ENCODE peak calls at places on chromosome 22, in five cellular contexts. U, W, Y, O and I are unnamed samples.

GRCh38 chr22:44441401-44442185 is 56.4 kb downstream of the RTL6 start:
- DNase-seq in W (no peak), Y (no peak), O (no peak), U (no peak), I (no peak)

GRCh38 chr22:19870153-19871022 is 15.7 kb upstream of the GNB1L start:
- DNase-seq in O (no peak), Y (no peak), U (no peak), W (no peak), I (no peak)

GRCh38 chr22:45357492-45357891 is 47.8 kb downstream of the FAM118A start:
- DNase-seq in O (no peak), W (no peak), U (no peak), Y (no peak), I (no peak)

GRCh38 chr22:48277868-48278581 is 1515.6 kb downstream of the TBC1D22A start:
- DNase-seq in W (no peak), Y (no peak), U (no peak), O (no peak), I (no peak)

GRCh38 chr22:49216579-49216978 is 611.1 kb downstream of the BRD1 start:
- DNase-seq in W (no peak), O (no peak), U (no peak), Y (no peak), I (no peak)

GRCh38 chr22:38270091-38270972 is 2.5 kb downstream of the TMEM184B start:
- DNase-seq in Y (no peak), U (peak), W (no peak), O (no peak), I (no peak)

GRCh38 chr22:18035740-18036139 is 11.4 kb upstream of the MICAL3 start:
- DNase-seq in Y (no peak), O (peak), W (no peak), U (peak), I (no peak)

GRCh38 chr22:40588726-40589125 is 47.8 kb downstream of the MRTFA start:
- DNase-seq in W (no peak), Y (no peak), U (peak), O (no peak), I (no peak)

GRCh38 chr22:17486719-17487118 is 76.6 kb upstream of the SLC25A18 start:
- DNase-seq in U (no peak), O (no peak), W (no peak), Y (no peak), I (no peak)

GRCh38 chr22:28955817-28956216 is 72.4 kb downstream of the ZNRF3 start:
- DNase-seq in O (no peak), W (no peak), Y (no peak), U (no peak), I (no peak)

GRCh38 chr22:37464181-37464580 is 22.0 kb downstream of the MFNG start:
- DNase-seq in U (no peak), O (no peak), Y (no peak), W (no peak), I (no peak)

GRCh38 chr22:44363214-44363979 is 50.6 kb upstream of the SHISAL1 start:
- DNase-seq in O (peak), W (peak), U (peak), Y (peak), I (peak)

GRCh38 chr22:40263191-40263590 is 83.1 kb upstream of the ADSL start:
- DNase-seq in O (no peak), U (no peak), Y (no peak), W (no peak), I (no peak)

GRCh38 chr22:41442240-41442792 is 4.3 kb downstream of the TOB2 start:
- DNase-seq in O (no peak), Y (no peak), U (no peak), W (no peak), I (no peak)

GRCh38 chr22:25232301-25232700 is 12.9 kb downstream of the CRYBB2 start:
- DNase-seq in W (no peak), Y (no peak), U (peak), O (no peak), I (no peak)

GRCh38 chr22:31944700-31945477 is 554 bp downstream of the YWHAH start:
- DNase-seq in W (no peak), U (no peak), O (peak), Y (peak), I (no peak)
- TF ChIP-seq CTCF in W (no peak), U (peak), O (no peak), Y (no peak), I (no peak)

DNA sequence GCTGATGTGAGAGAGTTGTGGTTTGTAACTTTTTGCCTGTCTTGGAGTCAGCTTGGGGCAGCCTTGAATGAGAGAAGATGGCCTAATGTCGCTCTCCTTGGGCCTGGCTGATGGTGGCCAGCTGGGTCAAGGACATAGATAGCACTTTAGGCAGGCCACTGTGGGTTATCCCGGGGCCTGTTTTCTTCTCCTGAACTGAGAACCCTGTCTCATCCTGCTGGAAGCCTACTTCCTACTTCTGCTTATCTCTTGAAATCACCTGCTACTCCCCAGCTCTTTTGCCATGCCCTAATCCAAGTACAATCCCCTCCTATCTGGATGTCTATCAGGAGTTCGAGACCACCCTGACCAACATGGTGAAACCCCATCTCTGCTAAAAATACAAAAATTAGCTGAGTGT is 49.5 kb downstream of the OSBP2 start:
- DNase-seq in O (no peak), U (no peak), W (no peak), Y (no peak), I (no peak)
- H3K4me3 ChIP-seq in O (no peak), U (no peak), W (no peak), Y (no peak), I (no peak)

GRCh38 chr22:46477967-46478635 is 59.3 kb downstream of the CELSR1 start:
- DNase-seq in W (no peak), Y (no peak), U (no peak), O (no peak), I (no peak)
- TF ChIP-seq CTCF in W (no peak), Y (no peak), U (no peak), O (no peak), I (no peak)

DNA sequence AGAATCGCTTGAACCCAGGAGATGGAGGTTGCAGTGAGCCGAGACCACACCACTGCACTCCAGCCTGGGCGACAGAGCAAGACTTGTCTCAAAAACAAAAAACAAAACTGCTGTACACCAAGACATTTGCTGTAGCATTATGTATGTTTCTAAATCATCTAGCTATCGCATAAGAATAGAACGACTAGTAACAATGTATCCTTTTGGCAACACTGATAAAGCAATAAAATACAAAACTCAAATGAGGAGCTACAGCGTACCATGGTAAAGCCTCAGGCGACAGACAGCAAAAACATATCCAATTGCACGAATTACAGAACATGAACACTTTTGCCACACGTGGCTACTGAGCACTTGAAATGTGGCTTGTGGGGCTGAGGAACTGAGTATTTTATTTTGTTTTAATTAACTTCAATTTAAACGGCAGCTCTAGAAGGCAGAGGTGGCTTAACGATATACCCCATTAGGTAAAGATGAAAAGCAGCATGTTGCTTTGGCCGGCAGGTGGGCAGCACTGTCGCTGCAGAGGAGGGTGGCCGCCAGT is 2.3 kb downstream of the TUBGCP6 start:
- DNase-seq in U (no peak), Y (no peak), W (no peak), O (no peak), I (no peak)
- H3K4me3 ChIP-seq in U (peak), Y (peak), W (peak), O (peak), I (peak)

GRCh38 chr22:22851969-22852368 is 35.6 kb upstream of the IGLL5 start:
- DNase-seq in O (no peak), Y (no peak), W (no peak), U (no peak), I (no peak)
- TF ChIP-seq CTCF in O (no peak), Y (no peak), W (no peak), U (no peak), I (no peak)

GRCh38 chr22:36125434-36125833 is 35.1 kb downstream of the APOL3 start:
- DNase-seq in W (no peak), O (no peak), U (no peak), Y (no peak), I (no peak)

GRCh38 chr22:36125994-36126531 is 34.5 kb downstream of the APOL3 start:
- DNase-seq in U (no peak), O (no peak), Y (no peak), W (no peak), I (no peak)

DNA sequence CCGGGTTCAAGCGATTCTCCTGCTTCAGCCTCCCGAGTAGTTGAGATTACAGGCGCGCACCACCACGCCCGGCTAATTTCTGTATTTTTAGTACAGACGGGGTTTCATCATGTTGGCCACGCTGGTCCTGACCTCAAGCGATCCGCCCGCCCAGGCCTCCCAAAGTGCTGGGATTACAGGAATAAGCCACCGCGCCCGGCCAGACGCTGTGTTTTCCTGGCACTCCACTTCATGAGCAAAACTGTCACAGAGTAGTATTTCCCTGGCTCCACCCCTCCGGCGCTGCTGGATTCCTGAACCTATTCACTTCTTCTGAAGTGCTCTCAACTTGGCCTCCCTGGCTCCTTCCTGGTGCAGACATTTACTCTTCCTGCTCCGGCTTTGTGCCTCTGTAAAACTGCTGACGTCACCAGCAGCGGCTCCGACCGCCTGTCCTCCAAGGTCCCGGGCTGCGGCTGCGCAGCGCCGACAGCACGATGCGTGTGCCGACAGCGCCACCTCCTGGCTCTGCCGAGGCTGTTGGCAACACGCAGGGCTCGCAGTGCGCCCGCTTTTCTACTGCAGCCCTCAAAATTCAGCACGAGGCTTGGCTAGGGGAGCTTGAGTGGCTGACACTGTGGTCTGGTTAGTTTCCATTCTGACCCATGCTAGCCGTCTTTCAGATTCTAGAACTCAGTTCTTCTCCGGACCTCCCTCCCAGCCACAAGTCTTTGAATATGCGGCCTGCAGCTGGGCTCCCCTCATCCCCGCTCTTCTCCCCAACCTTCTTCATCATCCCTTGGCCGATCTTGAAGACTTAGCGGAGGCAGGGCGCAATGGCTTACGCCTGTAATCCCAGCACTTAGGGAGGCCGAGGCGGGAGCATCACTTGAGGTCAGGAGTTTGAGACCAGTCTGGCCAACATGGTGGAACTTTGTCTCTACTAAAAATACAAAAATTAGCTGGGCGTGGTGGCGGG is 36.6 kb downstream of the APOL3 start:
- DNase-seq in O (peak), W (peak), Y (peak), U (peak), I (peak)
- H3K4me3 ChIP-seq in O (peak), W (peak), Y (no peak), U (no peak), I (no peak)